ENCODE peak calls at places on chromosomes 12 and 14, in seven cellular contexts. Z is endothelial cell of umbilical vein, I is mammary epithelial cell, P is GM12878, A is OCI-LY7, H is H1, M is astrocyte. K is an unnamed sample. For H4K20me1, the result is how much of the 10 kb centered on the place peaks cover.

GRCh38 chr14:32809255-32809654 is 129.4 kb upstream of the NPAS3 start:
- DNase-seq in Z (no peak), P (no peak), H (no peak), I (no peak), A (no peak), M (no peak), K (no peak)

GRCh38 chr12:56749364-56749763 is 2.8 kb downstream of the PRIM1 start:
- DNase-seq in P (no peak), Z (no peak), I (no peak), H (no peak), A (peak), M (no peak), K (no peak)

GRCh38 chr14:99971087-99971928 is 93.9 kb upstream of the EVL start:
- DNase-seq in H (peak), I (peak), A (peak), P (no peak), Z (peak), M (peak), K (peak)

GRCh38 chr12:92533280-92533890 is 169.4 kb upstream of the PLEKHG7 start:
- DNase-seq in A (no peak), I (no peak), Z (no peak), H (no peak), P (no peak), M (peak), K (no peak)

GRCh38 chr14:61335049-61335448 is 13.7 kb downstream of the PRKCH start:
- DNase-seq in M (no peak), I (no peak), Z (no peak), A (no peak), P (no peak), H (no peak), K (no peak)

GRCh38 chr14:95496111-95496681 is 20.3 kb downstream of the SYNE3 start:
- DNase-seq in M (peak), P (no peak), A (no peak), I (no peak), H (no peak), Z (peak), K (peak)

GRCh38 chr14:74973003-74973614 is 17.7 kb upstream of the PGF start:
- DNase-seq in P (no peak), H (no peak), Z (peak), M (peak), A (peak), I (no peak), K (peak)

GRCh38 chr14:22500954-22501353 is 88.1 kb downstream of the DAD1 start:
- DNase-seq in I (no peak), Z (no peak), A (no peak), H (no peak), M (no peak), P (no peak), K (no peak)

GRCh38 chr12:79069009-79069408 is 204.4 kb downstream of the SYT1 start:
- DNase-seq in P (peak), Z (no peak), A (no peak), M (no peak), I (peak), H (no peak), K (no peak)

GRCh38 chr12:79725987-79726386 is 35.2 kb upstream of the PAWR start:
- DNase-seq in I (peak), A (no peak), Z (no peak), P (no peak), M (peak), H (no peak), K (peak)

GRCh38 chr12:38903596-38903995 is 1.8 kb downstream of the CPNE8 start:
- DNase-seq in A (no peak), P (no peak), Z (peak), I (no peak), M (no peak), H (no peak), K (no peak)

GRCh38 chr14:67240168-67240932 is 885 bp upstream of the PALS1 start:
- DNase-seq in P (no peak), H (no peak), Z (no peak), A (peak), M (no peak), I (peak), K (no peak)

GRCh38 chr12:118979763-118980406 is 1.5 kb upstream of the SRRM4 start:
- DNase-seq in I (peak), Z (peak), H (peak), A (peak), P (no peak), M (peak), K (peak)

GRCh38 chr14:64915797-64916196 is 1.5 kb downstream of the CHURC1 start:
- DNase-seq in H (no peak), Z (no peak), M (no peak), P (no peak), A (peak), I (no peak), K (peak)

GRCh38 chr14:25411933-25412757 is 362.2 kb upstream of the STXBP6 start:
- DNase-seq in M (no peak), H (no peak), P (no peak), I (no peak), Z (no peak), A (peak), K (peak)

GRCh38 chr12:2263921-2264320 is 211.1 kb downstream of the CACNA1C start:
- DNase-seq in I (no peak), P (no peak), A (no peak), M (no peak), H (no peak), Z (no peak), K (no peak)

GRCh38 chr14:63276492-63277342 is 42.0 kb downstream of the GPHB5 start:
- DNase-seq in A (peak), P (no peak), Z (peak), I (peak), H (no peak), M (peak), K (peak)

GRCh38 chr12:6292606-6293005 is 17.9 kb upstream of the PLEKHG6 start:
- DNase-seq in Z (no peak), I (peak), M (no peak), A (no peak), H (no peak), P (no peak), K (peak)

GRCh38 chr14:62614117-62614516 is 431.1 kb downstream of the KCNH5 start:
- DNase-seq in A (no peak), H (no peak), M (no peak), I (no peak), P (no peak), Z (no peak), K (no peak)

GRCh38 chr14:74552623-74553022 is 59.1 kb downstream of the ISCA2 start:
- DNase-seq in I (no peak), H (no peak), Z (peak), A (no peak), P (no peak), M (no peak), K (peak)

GRCh38 chr14:55152052-55152753 is 23.2 kb downstream of the LGALS3 start:
- DNase-seq in I (no peak), M (peak), H (no peak), A (no peak), Z (no peak), P (no peak), K (no peak)

GRCh38 chr14:68283378-68284123 is 464.0 kb downstream of the RAD51B start:
- DNase-seq in M (no peak), I (no peak), A (peak), Z (no peak), P (peak), H (no peak), K (no peak)

GRCh38 chr14:71358209-71358931 is 451.1 kb downstream of the PCNX1 start:
- DNase-seq in H (no peak), P (peak), A (no peak), M (peak), Z (no peak), I (no peak), K (no peak)

GRCh38 chr14:69657961-69658360 is 46.6 kb downstream of the SUSD6 start:
- DNase-seq in A (no peak), I (peak), H (no peak), M (peak), P (no peak), Z (no peak), K (peak)

GRCh38 chr14:53316504-53316903 is 163.4 kb upstream of the DDHD1 start:
- DNase-seq in P (no peak), Z (no peak), A (no peak), I (no peak), M (no peak), H (no peak), K (no peak)

GRCh38 chr14:67998804-67999203 is 179.2 kb downstream of the RAD51B start:
- DNase-seq in P (no peak), M (no peak), A (no peak), I (no peak), H (no peak), Z (no peak), K (peak)

GRCh38 chr14:67564236-67564635 is 31.1 kb downstream of the PLEKHH1 start:
- DNase-seq in I (no peak), Z (no peak), M (no peak), A (no peak), H (no peak), P (no peak), K (no peak)

GRCh38 chr12:98780261-98780660 is 135.2 kb downstream of the APAF1 start:
- DNase-seq in P (no peak), H (no peak), I (no peak), A (no peak), Z (no peak), M (peak), K (no peak)

GRCh38 chr14:33463731-33464130 is 487.1 kb downstream of the EGLN3 start:
- DNase-seq in H (no peak), A (no peak), I (no peak), M (peak), P (no peak), Z (no peak), K (no peak)

GRCh38 chr12:122032570-122032969 is 10.9 kb downstream of the BCL7A start:
- DNase-seq in Z (no peak), P (no peak), H (no peak), I (no peak), M (no peak), A (peak), K (no peak)

GRCh38 chr12:122028601-122029560 is 7.2 kb downstream of the BCL7A start:
- DNase-seq in Z (no peak), A (peak), P (peak), I (peak), H (no peak), M (no peak), K (peak)

GRCh38 chr12:122031342-122032216 is 9.9 kb downstream of the BCL7A start:
- DNase-seq in P (no peak), Z (peak), I (no peak), M (no peak), H (peak), A (peak), K (peak)

GRCh38 chr12:122029620-122030426 is 8.1 kb downstream of the BCL7A start:
- DNase-seq in M (no peak), Z (no peak), I (peak), P (no peak), H (no peak), A (no peak), K (peak)

GRCh38 chr12:122030427-122030825 is 8.7 kb downstream of the BCL7A start:
- DNase-seq in Z (no peak), M (no peak), P (no peak), A (no peak), H (no peak), I (no peak), K (no peak)
- H4K20me1 ChIP-seq in Z (under half), M (under half), P (under half), A (under half), H (under half), I (under half), K (under half)

DNA sequence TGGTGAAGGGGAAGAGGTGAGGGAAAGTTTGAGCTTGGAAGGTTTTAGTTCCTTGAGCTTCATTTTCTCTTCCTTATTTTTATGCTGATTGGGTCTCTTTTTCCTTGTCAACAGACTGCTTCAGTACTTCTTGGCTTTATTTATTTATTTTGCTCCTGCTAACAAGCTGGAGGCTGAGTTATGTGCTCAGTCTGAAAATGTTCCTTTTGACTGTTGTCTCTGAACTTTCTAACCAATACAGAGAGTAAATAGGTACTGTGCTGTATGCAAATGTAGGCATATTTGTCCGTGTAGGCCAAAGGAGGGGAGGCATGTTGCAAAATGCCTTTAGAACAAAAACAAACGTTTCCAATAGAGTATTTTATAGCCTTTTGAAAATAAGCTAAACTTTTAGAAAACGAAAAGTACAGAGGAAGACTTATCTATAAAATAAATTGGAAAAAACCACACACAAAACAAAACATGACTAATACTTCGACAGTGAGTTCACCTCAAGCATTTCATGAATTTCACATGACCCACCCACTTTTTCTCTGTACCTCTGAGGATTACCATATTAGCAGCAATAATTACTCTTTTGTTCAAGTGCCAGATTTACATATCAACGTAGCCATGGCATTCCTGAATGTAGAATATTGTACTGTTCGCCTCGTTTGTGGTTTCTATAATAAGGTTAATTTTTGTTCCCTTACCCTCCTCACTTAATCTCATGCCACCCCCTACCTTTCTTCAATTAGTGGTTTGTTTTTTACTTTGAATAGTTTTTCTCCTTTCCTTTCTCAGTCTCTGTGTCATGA is 4.7 kb upstream of the CREBL2 start:
- DNase-seq in Z (no peak), I (peak), M (peak), P (peak), H (no peak), A (no peak), K (no peak)
- H2AFZ ChIP-seq in Z (peak), I (peak), M (peak), P (peak), H (peak), A (no peak), K (no peak)

GRCh38 chr12:130164216-130164542 is 1.9 kb downstream of the FZD10 start:
- DNase-seq in I (no peak), P (no peak), A (no peak), Z (no peak), M (no peak), H (no peak), K (no peak)

GRCh38 chr12:130163461-130164215 is 1.4 kb downstream of the FZD10 start:
- DNase-seq in A (no peak), P (no peak), H (no peak), Z (no peak), I (no peak), M (no peak), K (peak)

GRCh38 chr12:130162267-130162666 is at the start of gene FZD10:
- DNase-seq in M (no peak), I (no peak), H (no peak), Z (no peak), P (no peak), A (no peak), K (no peak)

GRCh38 chr12:130161261-130162231 is 718 bp upstream of the FZD10 start:
- DNase-seq in I (no peak), A (no peak), H (peak), M (peak), Z (no peak), P (no peak), K (peak)

GRCh38 chr12:130162771-130163460 is 652 bp downstream of the FZD10 start:
- DNase-seq in H (no peak), P (no peak), M (no peak), Z (no peak), A (no peak), I (no peak), K (no peak)
- H3K4me2 ChIP-seq in H (peak), P (no peak), M (peak), Z (no peak), A (no peak), I (no peak), K (no peak)

DNA sequence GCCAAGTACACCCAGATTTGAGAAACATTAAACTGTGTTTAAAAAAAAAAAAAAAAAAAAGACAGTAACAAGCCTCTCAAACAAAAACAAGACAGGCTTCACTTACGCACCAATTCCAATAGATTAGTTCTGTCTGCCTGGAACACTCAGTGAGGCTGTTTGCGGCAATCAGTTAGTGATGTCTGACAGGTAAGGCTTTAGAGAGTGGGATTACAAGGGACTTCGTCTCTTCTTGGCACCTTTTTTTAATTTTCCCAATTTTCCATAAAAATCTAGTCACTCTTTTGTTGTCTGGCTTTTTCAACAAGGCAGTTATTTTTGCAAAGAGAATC is 79.6 kb downstream of the NCOR2 start:
- DNase-seq in P (no peak), Z (no peak), H (no peak), I (no peak), A (no peak), M (no peak), K (no peak)
- H4K20me1 ChIP-seq in P (under half), Z (under half), H (under half), I (under half), A (under half), M (half or more), K (half or more)

GRCh38 chr12:66187822-66188221 is 1.2 kb upstream of the IRAK3 start:
- DNase-seq in I (no peak), A (no peak), Z (no peak), H (no peak), P (no peak), M (no peak), K (no peak)

GRCh38 chr12:66187016-66187415 is 2.0 kb upstream of the IRAK3 start:
- DNase-seq in M (no peak), H (no peak), Z (peak), I (no peak), P (no peak), A (peak), K (no peak)

GRCh38 chr12:66190519-66191406 is 1.7 kb downstream of the IRAK3 start:
- DNase-seq in M (no peak), P (no peak), I (peak), A (no peak), H (no peak), Z (peak), K (no peak)

GRCh38 chr12:66189476-66189823 is 436 bp downstream of the IRAK3 start:
- DNase-seq in I (no peak), Z (no peak), M (no peak), P (no peak), A (no peak), H (no peak), K (no peak)

GRCh38 chr12:66188584-66189475 is at the start of gene IRAK3:
- DNase-seq in P (no peak), M (peak), I (peak), A (no peak), H (peak), Z (peak), K (peak)
- H2AFZ ChIP-seq in P (peak), M (peak), I (peak), A (no peak), H (peak), Z (peak), K (peak)

GRCh38 chr14:39563361-39563760 is 131.1 kb upstream of the FBXO33 start:
- DNase-seq in Z (no peak), P (no peak), I (no peak), H (no peak), A (no peak), M (no peak), K (no peak)
- H3K4me2 ChIP-seq in Z (no peak), P (no peak), I (no peak), H (no peak), A (no peak), M (no peak), K (no peak)

K was measured in osteoblast.